ENCODE peak calls at places on chromosomes 6 and 20, in ten cellular contexts. H is CD4-positive, CD25-positive, alpha-beta regulatory T cell; N is IMR-90; X is adrenal gland; W is body of pancreas; B is effector memory CD4-positive, alpha-beta T cell; R is cardiac muscle cell; Y is right atrium auricular region; F is small intestine; G is esophagus squamous epithelium. P is an unnamed sample.

GRCh38 chr6:38907264-38907663 is 141.3 kb upstream of the GLP1R start:
- DNase-seq in H (no peak), N (no peak), X (no peak), W (no peak), B (no peak), R (no peak), Y (no peak), F (peak; percentile 44), G (no peak), P (no peak)

GRCh38 chr6:112253842-112254816 is at the start of gene LAMA4:
- DNase-seq in H (no peak), N (peak; percentile 69), X (peak; percentile 25), W (peak; percentile 37), B (no peak), R (peak; percentile 91), Y (peak; percentile 72), F (no peak), G (no peak), P (peak; percentile 49)

GRCh38 chr6:22025468-22026159 is 271.2 kb downstream of the PRL start:
- DNase-seq in H (no peak), N (peak; percentile 81), X (peak; percentile 50), W (no peak), B (no peak), R (peak; percentile 96), Y (peak; percentile 61), F (no peak), G (no peak), P (peak; percentile 99)

GRCh38 chr6:145903356-145904102 is 60.6 kb downstream of the SHPRH start:
- DNase-seq in H (no peak), N (peak; percentile 83), X (no peak), W (no peak), B (no peak), R (peak; percentile 31), Y (no peak), F (no peak), G (no peak), P (no peak)

GRCh38 chr20:46353506-46354206 is 45.4 kb upstream of the CDH22 start:
- DNase-seq in H (no peak), N (no peak), X (no peak), W (no peak), B (no peak), R (no peak), Y (no peak), F (no peak), G (no peak), P (no peak)

GRCh38 chr6:26485401-26485800 is 14.7 kb upstream of the BTN1A1 start:
- DNase-seq in H (no peak), N (no peak), X (no peak), W (no peak), B (no peak), R (no peak), Y (no peak), F (no peak), G (no peak), P (no peak)

GRCh38 chr6:157393667-157394329 is 12.8 kb downstream of the ZDHHC14 start:
- DNase-seq in H (no peak), N (no peak), X (no peak), W (no peak), B (no peak), R (no peak), Y (no peak), F (peak; percentile 33), G (no peak), P (no peak)

GRCh38 chr20:50213531-50214106 is 23.0 kb downstream of the CEBPB start:
- DNase-seq in H (no peak), N (peak; percentile 50), X (no peak), W (no peak), B (no peak), R (no peak), Y (no peak), F (no peak), G (no peak), P (no peak)

GRCh38 chr6:77341058-77341986 is 122.0 kb downstream of the HTR1B start:
- DNase-seq in H (no peak), N (no peak), X (peak; percentile 77), W (peak; percentile 72), B (no peak), R (peak; percentile 57), Y (no peak), F (peak; percentile 88), G (no peak), P (no peak)

GRCh38 chr6:40695750-40696415 is 108.7 kb upstream of the LRFN2 start:
- DNase-seq in H (no peak), N (no peak), X (no peak), W (no peak), B (no peak), R (no peak), Y (no peak), F (no peak), G (no peak), P (no peak)

DNA sequence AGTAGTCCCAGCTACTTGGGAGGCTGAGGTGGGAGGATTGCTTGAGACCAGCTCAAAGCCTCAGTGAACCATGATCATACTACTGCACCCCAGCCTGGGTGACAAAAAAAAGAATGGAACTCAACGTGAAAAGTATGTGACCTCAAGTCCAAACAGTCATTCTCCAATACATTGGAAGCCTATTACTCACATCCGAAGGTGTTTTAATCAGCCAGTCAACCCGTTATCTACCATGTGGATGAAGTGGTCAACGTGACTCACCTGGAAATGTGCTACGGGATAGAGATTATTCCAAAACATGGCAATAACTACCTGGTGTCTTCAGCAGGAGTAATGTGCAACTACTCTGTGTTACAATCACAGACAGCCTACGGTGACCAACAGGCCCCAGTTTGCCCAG is 85.8 kb upstream of the TOP1 start:
- DNase-seq in H (no peak), N (no peak), X (no peak), W (no peak), B (no peak), R (no peak), Y (no peak), F (no peak), G (no peak), P (no peak)
- H3K4me1 ChIP-seq in H (no peaks in the 10 kb centered on the region), N (peaks cover 1% of the 10 kb centered on the region), X (no peaks in the 10 kb centered on the region), W (no peaks in the 10 kb centered on the region), B (no peaks in the 10 kb centered on the region), R (no peaks in the 10 kb centered on the region), Y (no peaks in the 10 kb centered on the region), F (no peaks in the 10 kb centered on the region), G (no peaks in the 10 kb centered on the region), P (no peaks in the 10 kb centered on the region)

GRCh38 chr6:31657406-31658157 is 1.9 kb downstream of the APOM start:
- DNase-seq in H (no peak), N (no peak), X (no peak), W (no peak), B (no peak), R (no peak), Y (no peak), F (no peak), G (no peak), P (no peak)

GRCh38 chr6:31654574-31655348 is 933 bp upstream of the APOM start:
- DNase-seq in H (no peak), N (no peak), X (no peak), W (no peak), B (no peak), R (no peak), Y (no peak), F (no peak), G (no peak), P (no peak)

GRCh38 chr6:31658158-31658688 is 2.4 kb downstream of the C6orf47 start:
- DNase-seq in H (no peak), N (no peak), X (no peak), W (no peak), B (no peak), R (no peak), Y (no peak), F (no peak), G (no peak), P (no peak)

GRCh38 chr6:31652925-31653724 is 664 bp upstream of the BAG6 start:
- DNase-seq in H (peak; percentile 83), N (no peak), X (peak; percentile 91), W (peak; percentile 88), B (no peak), R (no peak), Y (peak; percentile 93), F (peak; percentile 91), G (peak; percentile 61), P (peak; percentile 92)

GRCh38 chr6:31655349-31656237 is at the start of gene APOM:
- DNase-seq in H (no peak), N (no peak), X (no peak), W (no peak), B (no peak), R (no peak), Y (no peak), F (peak; percentile 50), G (no peak), P (no peak)
- H3K4me1 ChIP-seq in H (peaks cover 56% of the 10 kb centered on the region), N (peaks cover 13% of the 10 kb centered on the region), X (peaks cover 24% of the 10 kb centered on the region), W (peaks cover 51% of the 10 kb centered on the region), B (peaks cover 41% of the 10 kb centered on the region), R (peaks cover 20% of the 10 kb centered on the region), Y (peaks cover 43% of the 10 kb centered on the region), F (peaks cover 8% of the 10 kb centered on the region), G (peaks cover 41% of the 10 kb centered on the region), P (peaks cover 24% of the 10 kb centered on the region)

GRCh38 chr20:41571006-41571405 is 47.2 kb downstream of the CHD6 start:
- DNase-seq in H (no peak), N (no peak), X (no peak), W (no peak), B (no peak), R (no peak), Y (no peak), F (no peak), G (no peak), P (no peak)
- H3K4me1 ChIP-seq in H (peaks cover 16% of the 10 kb centered on the region), N (peaks cover 6% of the 10 kb centered on the region), X (no peaks in the 10 kb centered on the region), W (peaks cover 19% of the 10 kb centered on the region), B (peaks cover 12% of the 10 kb centered on the region), R (peaks cover 25% of the 10 kb centered on the region), Y (peaks cover 51% of the 10 kb centered on the region), F (peaks cover 10% of the 10 kb centered on the region), G (peaks cover 8% of the 10 kb centered on the region), P (no peaks in the 10 kb centered on the region)

DNA sequence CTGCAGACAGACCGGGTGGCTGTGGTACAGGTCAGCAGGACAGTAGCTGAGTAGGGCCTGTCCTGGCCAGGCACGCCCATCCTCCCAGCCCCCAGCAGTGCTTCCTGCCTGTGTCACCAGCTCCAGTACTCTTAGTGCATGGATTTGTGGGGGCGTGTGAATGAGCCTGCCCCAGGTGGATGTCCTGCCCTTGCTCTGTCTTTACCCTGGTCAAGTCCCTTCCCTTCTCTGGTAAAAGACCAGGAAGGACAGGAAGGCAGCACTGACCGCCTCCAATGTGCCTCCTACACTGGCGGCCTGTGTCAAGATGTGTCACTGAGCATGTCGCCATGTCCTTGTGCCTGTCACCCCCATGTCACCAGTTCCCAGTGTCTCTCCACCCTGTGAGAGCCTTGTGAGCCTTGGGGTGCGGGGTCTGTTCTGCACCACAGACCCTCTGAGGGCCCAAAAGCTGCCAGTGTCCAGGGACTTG is 11.9 kb downstream of the TEAD3 start:
- DNase-seq in H (no peak), N (peak; percentile 50), X (no peak), W (no peak), B (no peak), R (no peak), Y (no peak), F (no peak), G (no peak), P (peak; percentile 73)
- H3K4me1 ChIP-seq in H (no peaks in the 10 kb centered on the region), N (peaks cover 35% of the 10 kb centered on the region), X (peaks cover 8% of the 10 kb centered on the region), W (peaks cover 30% of the 10 kb centered on the region), B (no peaks in the 10 kb centered on the region), R (peaks cover 49% of the 10 kb centered on the region), Y (peaks cover 61% of the 10 kb centered on the region), F (peaks cover 4% of the 10 kb centered on the region), G (peaks cover 52% of the 10 kb centered on the region), P (peaks cover 53% of the 10 kb centered on the region)

GRCh38 chr6:43273707-43274106 is 24.4 kb upstream of the SLC22A7 start:
- DNase-seq in H (no peak), N (no peak), X (no peak), W (no peak), B (no peak), R (no peak), Y (no peak), F (no peak), G (no peak), P (no peak)
- H3K4me1 ChIP-seq in H (peaks cover 29% of the 10 kb centered on the region), N (peaks cover 10% of the 10 kb centered on the region), X (peaks cover 17% of the 10 kb centered on the region), W (peaks cover 28% of the 10 kb centered on the region), B (peaks cover 28% of the 10 kb centered on the region), R (peaks cover 21% of the 10 kb centered on the region), Y (peaks cover 37% of the 10 kb centered on the region), F (peaks cover 21% of the 10 kb centered on the region), G (peaks cover 18% of the 10 kb centered on the region), P (peaks cover 29% of the 10 kb centered on the region)